ENCODE peak calls at places on chromosomes 3 and 15, in seven cellular contexts. N, Y, M, K, G, J and B are unnamed samples.

GRCh38 chr15:91521996-91522395 is 331.5 kb upstream of the SLCO3A1 start:
- DNase-seq in N (no peak), Y (no peak), M (no peak), K (no peak), G (no peak), J (peak), B (peak)

GRCh38 chr15:57751177-57751800 is 44.8 kb downstream of the POLR2M start:
- DNase-seq in N (peak), Y (no peak), M (peak), K (no peak), G (peak), J (peak), B (peak)

GRCh38 chr3:197942956-197943556 is 6.9 kb upstream of the RPL35A start:
- DNase-seq in N (peak), Y (no peak), M (peak), K (no peak), G (peak), J (peak), B (peak)

GRCh38 chr15:73328986-73329385 is 39.8 kb downstream of the HCN4 start:
- DNase-seq in N (no peak), Y (peak), M (no peak), K (no peak), G (no peak), J (no peak), B (no peak)

GRCh38 chr3:146747051-146747450 is 141.9 kb upstream of the PLSCR5 start:
- DNase-seq in N (no peak), Y (no peak), M (no peak), K (no peak), G (no peak), J (peak), B (no peak)

GRCh38 chr3:143961351-143961750 is 10.3 kb upstream of the DIPK2A start:
- DNase-seq in N (no peak), Y (no peak), M (no peak), K (no peak), G (no peak), J (no peak), B (no peak)

GRCh38 chr3:102353148-102353547 is 81.7 kb upstream of the ZPLD1 start:
- DNase-seq in N (no peak), Y (no peak), M (no peak), K (no peak), G (no peak), J (no peak), B (no peak)

GRCh38 chr3:44297255-44297654 is 41.3 kb upstream of the TCAIM start:
- DNase-seq in N (no peak), Y (no peak), M (no peak), K (no peak), G (no peak), J (no peak), B (no peak)

GRCh38 chr15:69976366-69976994 is 121.2 kb downstream of the TLE3 start:
- DNase-seq in N (no peak), Y (no peak), M (peak), K (no peak), G (peak), J (peak), B (peak)

GRCh38 chr15:45729146-45729545 is 94.3 kb downstream of the SQOR start:
- DNase-seq in N (no peak), Y (no peak), M (peak), K (no peak), G (no peak), J (no peak), B (peak)

GRCh38 chr15:31297880-31298456 is 28.7 kb upstream of the KLF13 start:
- DNase-seq in N (no peak), Y (peak), M (no peak), K (no peak), G (no peak), J (no peak), B (peak)